ENCODE peak calls at places on chromosomes 6 and 20, in eight cellular contexts. Y is PC-9, Q is pancreas, K is iPS DF 6.9, J is right cardiac atrium, F is mammary epithelial cell, I is GM23338, G is heart right ventricle. O is an unnamed sample.

GRCh38 chr6:17281100-17281496 is at the start of gene RBM24:
- DNase-seq in G (peak; percentile 55), Q (peak; percentile 52), F (peak; percentile 44), J (peak; percentile 84), Y (peak; percentile 43), I (peak; percentile 80), K (no peak), O (peak; percentile 78)

GRCh38 chr6:109229536-109229935 is 134.2 kb downstream of the CEP57L1 start:
- DNase-seq in K (no peak), I (no peak), G (no peak), J (no peak), Y (peak; percentile 29), Q (no peak), F (peak; percentile 48), O (no peak)

GRCh38 chr6:25175216-25175615 is 104.0 kb upstream of the CARMIL1 start:
- DNase-seq in F (peak; percentile 77), J (no peak), Q (no peak), K (no peak), Y (peak; percentile 78), I (no peak), G (no peak), O (peak; percentile 69)

GRCh38 chr6:4377635-4378034 is 242.3 kb upstream of the ECI2 start:
- DNase-seq in K (no peak), Q (no peak), F (no peak), Y (no peak), G (no peak), J (no peak), I (no peak), O (no peak)

GRCh38 chr6:121437861-121438651 is 2.6 kb downstream of the GJA1 start:
- DNase-seq in J (peak; percentile 66), I (peak; percentile 95), F (peak; percentile 82), G (peak; percentile 15), Y (peak; percentile 2), Q (peak; percentile 9), K (peak; percentile 80), O (peak; percentile 48)

GRCh38 chr6:47634210-47635047 is 64.0 kb upstream of the ADGRF4 start:
- DNase-seq in K (no peak), F (no peak), J (no peak), G (no peak), I (no peak), Q (no peak), Y (no peak), O (no peak)

GRCh38 chr6:121550491-121551010 is 115.1 kb downstream of the GJA1 start:
- DNase-seq in Y (no peak), Q (no peak), J (no peak), K (no peak), F (no peak), G (no peak), I (no peak), O (no peak)

GRCh38 chr6:48016027-48016755 is 94.8 kb downstream of the PTCHD4 start:
- DNase-seq in Y (no peak), G (no peak), Q (no peak), J (no peak), F (no peak), I (no peak), K (no peak), O (no peak)

GRCh38 chr20:438581-439469 is 23.5 kb downstream of the TBC1D20 start:
- DNase-seq in F (no peak), G (peak; percentile 35), Y (no peak), I (no peak), J (peak; percentile 74), Q (no peak), K (no peak), O (peak; percentile 40)

GRCh38 chr6:125940691-125941090 is 15.9 kb upstream of the HINT3 start:
- DNase-seq in Y (no peak), G (no peak), K (no peak), F (peak; percentile 66), J (no peak), Q (no peak), I (no peak), O (no peak)
- H3K27me3 ChIP-seq in Y (no peaks in the 10 kb centered on the region), G (no peaks in the 10 kb centered on the region), K (no peaks in the 10 kb centered on the region), F (no peaks in the 10 kb centered on the region), J (no peaks in the 10 kb centered on the region), Q (no peaks in the 10 kb centered on the region), I (no peaks in the 10 kb centered on the region), O (no peaks in the 10 kb centered on the region)

DNA sequence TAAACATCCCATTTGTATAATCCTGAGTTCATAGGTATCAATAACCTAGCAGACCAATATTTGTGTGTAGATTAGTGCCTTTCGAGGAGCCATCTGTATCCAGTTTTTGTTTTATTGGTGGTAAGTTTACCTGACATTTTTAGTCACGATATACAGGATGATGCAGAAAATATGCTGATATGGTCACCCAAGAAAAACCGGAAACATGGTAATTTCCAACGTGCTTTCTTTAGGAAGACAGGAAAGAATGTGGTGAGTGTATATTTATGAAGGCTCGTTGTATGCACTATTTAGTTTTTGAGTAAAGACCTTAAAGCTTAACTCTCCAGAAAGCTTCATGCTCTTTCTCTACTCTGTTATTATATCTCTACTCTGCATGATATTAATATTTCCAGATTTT is 180.2 kb upstream of the PHACTR1 start:
- DNase-seq in F (no peak), K (no peak), Y (no peak), G (no peak), Q (no peak), J (no peak), I (no peak), O (no peak)
- H3K4me3 ChIP-seq in F (no peak overlapping the region), K (no peak overlapping the region), Y (no peak overlapping the region), G (no peak overlapping the region), Q (no peak overlapping the region), J (no peak overlapping the region), I (no peak overlapping the region), O (no peak overlapping the region)

GRCh38 chr6:148572676-148573335 is 174.0 kb upstream of the UST start:
- DNase-seq in F (no peak), G (no peak), Y (no peak), Q (no peak), I (no peak), J (no peak), K (no peak), O (no peak)
- H3K4me1 ChIP-seq in F (peaks cover 11% of the 10 kb centered on the region), G (no peaks in the 10 kb centered on the region), Y (no peaks in the 10 kb centered on the region), Q (no peaks in the 10 kb centered on the region), I (peaks cover 7% of the 10 kb centered on the region), J (no peaks in the 10 kb centered on the region), K (peaks cover 1% of the 10 kb centered on the region), O (no peaks in the 10 kb centered on the region)

GRCh38 chr6:52103661-52104060 is 16.2 kb upstream of the PKHD1 start:
- DNase-seq in Q (no peak), Y (no peak), K (no peak), J (no peak), I (no peak), F (no peak), G (no peak), O (no peak)

GRCh38 chr6:52106994-52107393 is 19.6 kb upstream of the PKHD1 start:
- DNase-seq in K (no peak), I (no peak), J (no peak), Y (no peak), F (no peak), Q (no peak), G (no peak), O (no peak)

GRCh38 chr6:52098649-52099184 is 11.3 kb upstream of the PKHD1 start:
- DNase-seq in K (no peak), G (no peak), Q (no peak), J (no peak), I (no peak), Y (no peak), F (no peak), O (no peak)

GRCh38 chr6:52104979-52105378 is 17.6 kb upstream of the PKHD1 start:
- DNase-seq in Y (no peak), G (no peak), J (no peak), I (no peak), F (no peak), Q (no peak), K (no peak), O (no peak)

DNA sequence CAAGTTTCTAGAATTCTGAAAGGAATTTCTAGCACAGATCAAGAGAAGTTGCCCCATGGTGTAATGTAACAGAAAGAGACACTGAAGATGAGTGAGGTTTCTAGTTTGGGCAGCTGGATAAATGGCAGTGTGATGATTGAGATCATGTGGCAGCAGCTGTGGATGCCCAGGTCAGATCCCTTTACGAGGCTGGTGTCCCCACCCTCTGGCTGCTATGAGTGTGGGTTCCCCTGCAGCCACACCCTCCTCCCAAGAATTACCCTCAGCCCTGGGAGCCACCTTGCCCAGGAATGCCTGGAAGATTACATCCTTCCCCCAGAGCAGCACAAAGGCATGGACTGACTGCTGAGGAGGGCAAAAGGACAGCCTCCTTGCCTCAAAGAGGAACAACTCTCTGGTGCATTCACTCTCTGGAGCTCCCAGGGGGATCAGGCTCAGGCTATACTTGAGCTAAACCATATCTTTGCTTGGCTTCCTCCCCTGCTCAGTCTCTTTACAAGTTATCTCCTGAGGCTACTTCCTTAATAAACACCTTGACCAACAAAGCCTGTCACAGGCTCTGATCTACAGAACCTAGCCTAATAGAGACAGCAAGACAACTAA is 15.0 kb upstream of the PKHD1 start:
- DNase-seq in G (no peak), Y (no peak), Q (no peak), K (no peak), J (no peak), F (no peak), I (no peak), O (no peak)
- H3K27me3 ChIP-seq in G (peaks cover 39% of the 10 kb centered on the region), Y (peaks cover 37% of the 10 kb centered on the region), Q (no peaks in the 10 kb centered on the region), K (no peaks in the 10 kb centered on the region), J (no peaks in the 10 kb centered on the region), F (no peaks in the 10 kb centered on the region), I (no peaks in the 10 kb centered on the region), O (peaks cover 5% of the 10 kb centered on the region)

O was measured in cardiac muscle cell.